ENCODE peak calls at places on chromosomes 7 and 10, in seven cellular contexts. S is stomach, A is OCI-LY7, K is suprapubic skin, F is fibroblast of lung, B is neural progenitor cell, P is fibroblast of the aortic adventitia. H is an unnamed sample.
A peak's percentile ranks its signal among the peaks of the same experiment; 100 is the strongest.

GRCh38 chr7:97819161-97819560 is 53.0 kb downstream of the ASNS start:
- DNase-seq in S (no peak), A (no peak), K (no peak), F (no peak), B (peak; percentile 6), P (no peak), H (no peak)

GRCh38 chr7:140646931-140647647 is 6.5 kb upstream of the DENND2A start:
- DNase-seq in S (no peak), A (peak; percentile 74), K (peak; percentile 54), F (peak; percentile 34), B (peak; percentile 82), P (peak; percentile 17), H (no peak)

GRCh38 chr10:101018118-101018599 is 12.8 kb downstream of the PDZD7 start:
- DNase-seq in S (no peak), A (peak; percentile 31), K (no peak), F (no peak), B (peak; percentile 49), P (no peak), H (no peak)

GRCh38 chr7:150838965-150839650 is 13.2 kb upstream of the AOC1 start:
- DNase-seq in S (no peak), A (no peak), K (no peak), F (no peak), B (no peak), P (no peak), H (no peak)

GRCh38 chr7:24762771-24763170 is 5.5 kb upstream of the GSDME start:
- DNase-seq in S (no peak), A (no peak), K (no peak), F (no peak), B (no peak), P (no peak), H (no peak)

GRCh38 chr10:4132216-4132556 is 347.2 kb upstream of the KLF6 start:
- DNase-seq in S (no peak), A (no peak), K (no peak), F (no peak), B (no peak), P (no peak), H (no peak)

GRCh38 chr7:18680576-18680975 is 185.0 kb downstream of the HDAC9 start:
- DNase-seq in S (no peak), A (no peak), K (no peak), F (no peak), B (no peak), P (no peak), H (no peak)

GRCh38 chr7:112782498-112782897 is 7.7 kb downstream of the TMEM168 start:
- DNase-seq in S (no peak), A (no peak), K (no peak), F (peak; percentile 6), B (no peak), P (peak; percentile 5), H (no peak)

GRCh38 chr7:106185719-106186118 is 73.6 kb upstream of the SYPL1 start:
- DNase-seq in S (no peak), A (no peak), K (no peak), F (no peak), B (no peak), P (no peak), H (no peak)

GRCh38 chr10:52779541-52780390 is 7.2 kb upstream of the MBL2 start:
- DNase-seq in S (peak; percentile 67), A (peak; percentile 68), K (no peak), F (peak; percentile 68), B (peak; percentile 81), P (peak; percentile 60), H (peak; percentile 37)

GRCh38 chr10:128095023-128095752 is 31.0 kb downstream of the MKI67 start:
- DNase-seq in S (no peak), A (peak; percentile 16), K (no peak), F (no peak), B (no peak), P (no peak), H (no peak)

GRCh38 chr7:24123061-24123460 is 160.9 kb upstream of the NPY start:
- DNase-seq in S (no peak), A (no peak), K (no peak), F (peak; percentile 61), B (no peak), P (peak; percentile 8), H (no peak)

GRCh38 chr7:47639495-47640110 is 57.7 kb upstream of the TNS3 start:
- DNase-seq in S (no peak), A (no peak), K (no peak), F (no peak), B (no peak), P (no peak), H (no peak)

GRCh38 chr10:6778992-6779701 is 199.1 kb upstream of the PRKCQ start:
- DNase-seq in S (no peak), A (no peak), K (no peak), F (peak; percentile 96), B (no peak), P (peak; percentile 92), H (peak; percentile 98)

GRCh38 chr7:144822223-144822622 is 13.6 kb downstream of the TPK1 start:
- DNase-seq in S (no peak), A (no peak), K (no peak), F (no peak), B (no peak), P (no peak), H (no peak)

GRCh38 chr7:130151591-130152269 is 53.5 kb downstream of the TMEM209 start:
- DNase-seq in S (no peak), A (no peak), K (no peak), F (peak; percentile 36), B (no peak), P (peak; percentile 22), H (peak; percentile 58)

GRCh38 chr7:93574646-93575554 is at the start of gene CALCR:
- DNase-seq in S (no peak), A (no peak), K (no peak), F (no peak), B (peak; percentile 71), P (no peak), H (no peak)

GRCh38 chr7:7327423-7327822 is 145.1 kb downstream of the C1GALT1 start:
- DNase-seq in S (no peak), A (no peak), K (no peak), F (no peak), B (no peak), P (no peak), H (no peak)

GRCh38 chr7:26155531-26156375 is 3.8 kb downstream of the NFE2L3 start:
- DNase-seq in S (no peak), A (no peak), K (no peak), F (peak; percentile 44), B (no peak), P (peak; percentile 23), H (peak; percentile 81)

GRCh38 chr7:44261239-44261638 is 60.5 kb downstream of the YKT6 start:
- DNase-seq in S (no peak), A (peak; percentile 14), K (no peak), F (no peak), B (no peak), P (no peak), H (no peak)

GRCh38 chr10:132554053-132554990 is 16.7 kb downstream of the INPP5A start:
- DNase-seq in S (peak; percentile 19), A (no peak), K (peak; percentile 37), F (no peak), B (no peak), P (no peak), H (no peak)

GRCh38 chr10:94125856-94126255 is 132.1 kb downstream of the PLCE1 start:
- DNase-seq in S (no peak), A (no peak), K (no peak), F (peak; percentile 82), B (peak; percentile 10), P (peak; percentile 89), H (peak; percentile 80)

GRCh38 chr7:51062222-51062987 is 254.2 kb downstream of the COBL start:
- DNase-seq in S (no peak), A (no peak), K (no peak), F (no peak), B (peak; percentile 41), P (no peak), H (no peak)

GRCh38 chr7:137601642-137602041 is 245.1 kb downstream of the DGKI start:
- DNase-seq in S (no peak), A (no peak), K (no peak), F (no peak), B (no peak), P (no peak), H (no peak)

GRCh38 chr7:137609500-137609899 is 237.3 kb downstream of the DGKI start:
- DNase-seq in S (no peak), A (no peak), K (no peak), F (no peak), B (no peak), P (peak; percentile 62), H (peak; percentile 47)

GRCh38 chr7:137606061-137606674 is 240.6 kb downstream of the DGKI start:
- DNase-seq in S (no peak), A (peak; percentile 46), K (no peak), F (peak; percentile 76), B (peak; percentile 65), P (peak; percentile 86), H (peak; percentile 57)
- TF ChIP-seq CTCF in S (no peak), A (peak; percentile 83), K (no peak), F (no peak), B (peak; percentile 73), P (peak; percentile 37), H (peak; percentile 25)

GRCh38 chr7:39614299-39614698 is 9.1 kb upstream of the RALA start:
- DNase-seq in S (no peak), A (no peak), K (no peak), F (no peak), B (no peak), P (no peak), H (no peak)

GRCh38 chr7:39616138-39616537 is 7.2 kb upstream of the RALA start:
- DNase-seq in S (no peak), A (no peak), K (no peak), F (no peak), B (no peak), P (peak; percentile 69), H (peak; percentile 60)

GRCh38 chr7:39615350-39615975 is 7.9 kb upstream of the RALA start:
- DNase-seq in S (no peak), A (no peak), K (no peak), F (no peak), B (no peak), P (no peak), H (no peak)

GRCh38 chr7:39617010-39617409 is 6.4 kb upstream of the RALA start:
- DNase-seq in S (no peak), A (no peak), K (no peak), F (no peak), B (no peak), P (peak; percentile 78), H (no peak)

DNA sequence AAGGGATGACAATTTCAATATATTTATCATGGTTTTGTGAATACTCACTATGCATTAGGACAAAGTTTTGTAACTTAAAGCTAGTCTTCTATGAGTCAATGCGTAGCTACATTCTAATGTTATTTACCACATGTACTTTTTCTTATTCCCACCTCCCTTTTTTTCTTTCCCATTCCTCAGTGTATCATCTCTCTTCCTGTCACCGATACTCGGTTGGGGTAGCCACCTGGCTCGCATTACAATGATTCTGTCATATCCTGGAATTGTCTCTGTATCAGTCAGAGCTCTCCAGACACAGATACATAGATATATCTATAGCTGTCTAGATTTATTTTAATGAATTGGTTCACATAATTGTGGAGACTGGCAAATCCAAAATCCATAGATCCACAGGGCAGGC is 9.8 kb upstream of the RALA start:
- DNase-seq in S (no peak), A (no peak), K (no peak), F (no peak), B (no peak), P (peak; percentile 50), H (peak; percentile 61)
- H3K4me3 ChIP-seq in S (no peak overlapping the region), A (no peak overlapping the region), K (no peak overlapping the region), F (no peak overlapping the region), B (no peak overlapping the region), P (no peak overlapping the region), H (no peak overlapping the region)

GRCh38 chr10:113735913-113736312 is 15.6 kb upstream of the PLEKHS1 start:
- DNase-seq in S (no peak), A (peak; percentile 19), K (no peak), F (peak; percentile 4), B (peak; percentile 39), P (no peak), H (no peak)
- TF ChIP-seq CTCF in S (no peak), A (peak; percentile 13), K (no peak), F (no peak), B (no peak), P (no peak), H (no peak)

GRCh38 chr7:17234398-17235021 is 63.9 kb upstream of the AHR start:
- DNase-seq in S (no peak), A (no peak), K (no peak), F (peak; percentile 96), B (no peak), P (peak; percentile 90), H (peak; percentile 88)
- H3K4me3 ChIP-seq in S (no peak overlapping the region), A (no peak overlapping the region), K (no peak overlapping the region), F (no peak overlapping the region), B (no peak overlapping the region), P (no peak overlapping the region), H (no peak overlapping the region)